ENCODE peak calls at places on chromosomes 2 and 18, in eight cellular contexts. One of them, this sample, is unnamed.

GRCh38 chr2:219042750-219043149 is 1.4 kb upstream of the CFAP65 start:
- DNase-seq in astrocyte of the spinal cord: no peak
- DNase-seq in fibroblast of lung: no peak
- DNase-seq in NCI-H1105: no peak
- DNase-seq in MV-4-11: no peak
- DNase-seq in foreskin fibroblast: no peak
- DNase-seq in NCI-H1092 treated with DMSO at 0.1 percent for 48 hours: no peak
- DNase-seq in EL: no peak
- DNase-seq in this sample: no peak

GRCh38 chr2:27730249-27730648 is 41.3 kb upstream of the MRPL33 start:
- DNase-seq in astrocyte of the spinal cord: no peak
- DNase-seq in fibroblast of lung: no peak
- DNase-seq in NCI-H1105: no peak
- DNase-seq in MV-4-11: no peak
- DNase-seq in foreskin fibroblast: no peak
- DNase-seq in NCI-H1092 treated with DMSO at 0.1 percent for 48 hours: no peak
- DNase-seq in EL: no peak
- DNase-seq in this sample: no peak

GRCh38 chr2:168528469-168528868 is 72.4 kb downstream of the CERS6 start:
- DNase-seq in astrocyte of the spinal cord: no peak
- DNase-seq in fibroblast of lung: peak; percentile 59
- DNase-seq in NCI-H1105: no peak
- DNase-seq in MV-4-11: no peak
- DNase-seq in foreskin fibroblast: peak; percentile 57
- DNase-seq in NCI-H1092 treated with DMSO at 0.1 percent for 48 hours: no peak
- DNase-seq in EL: peak; percentile 48
- DNase-seq in this sample: no peak

GRCh38 chr2:179909845-179910734 is 48.7 kb upstream of the ZNF385B start:
- DNase-seq in astrocyte of the spinal cord: no peak
- DNase-seq in fibroblast of lung: no peak
- DNase-seq in NCI-H1105: no peak
- DNase-seq in MV-4-11: no peak
- DNase-seq in foreskin fibroblast: no peak
- DNase-seq in NCI-H1092 treated with DMSO at 0.1 percent for 48 hours: no peak
- DNase-seq in EL: no peak
- DNase-seq in this sample: peak; percentile 13

GRCh38 chr2:224357098-224357901 is 44.6 kb downstream of the FAM124B start:
- DNase-seq in astrocyte of the spinal cord: peak; percentile 64
- DNase-seq in fibroblast of lung: peak; percentile 73
- DNase-seq in NCI-H1105: peak; percentile 29
- DNase-seq in MV-4-11: peak; percentile 69
- DNase-seq in foreskin fibroblast: peak; percentile 80
- DNase-seq in NCI-H1092 treated with DMSO at 0.1 percent for 48 hours: peak; percentile 23
- DNase-seq in EL: peak; percentile 56
- DNase-seq in this sample: peak; percentile 32

GRCh38 chr2:186862869-186863709 is 14.1 kb upstream of the ZSWIM2 start:
- DNase-seq in astrocyte of the spinal cord: peak; percentile 41
- DNase-seq in fibroblast of lung: peak; percentile 72
- DNase-seq in NCI-H1105: peak; percentile 12
- DNase-seq in MV-4-11: peak; percentile 11
- DNase-seq in foreskin fibroblast: peak; percentile 67
- DNase-seq in NCI-H1092 treated with DMSO at 0.1 percent for 48 hours: peak; percentile 17
- DNase-seq in EL: peak; percentile 46
- DNase-seq in this sample: no peak

GRCh38 chr2:20304411-20304810 is 46.2 kb downstream of the PUM2 start:
- DNase-seq in astrocyte of the spinal cord: peak; percentile 56
- DNase-seq in fibroblast of lung: peak; percentile 77
- DNase-seq in NCI-H1105: no peak
- DNase-seq in MV-4-11: no peak
- DNase-seq in foreskin fibroblast: peak; percentile 63
- DNase-seq in NCI-H1092 treated with DMSO at 0.1 percent for 48 hours: no peak
- DNase-seq in EL: peak; percentile 86
- DNase-seq in this sample: no peak

GRCh38 chr2:14756981-14757657 is 124.6 kb downstream of the LRATD1 start:
- DNase-seq in astrocyte of the spinal cord: peak; percentile 81
- DNase-seq in fibroblast of lung: peak; percentile 85
- DNase-seq in NCI-H1105: no peak
- DNase-seq in MV-4-11: peak; percentile 95
- DNase-seq in foreskin fibroblast: peak; percentile 85
- DNase-seq in NCI-H1092 treated with DMSO at 0.1 percent for 48 hours: no peak
- DNase-seq in EL: peak; percentile 85
- DNase-seq in this sample: no peak

GRCh38 chr2:54675738-54676137 is 47.7 kb upstream of the EML6 start:
- DNase-seq in astrocyte of the spinal cord: no peak
- DNase-seq in fibroblast of lung: no peak
- DNase-seq in NCI-H1105: no peak
- DNase-seq in MV-4-11: no peak
- DNase-seq in foreskin fibroblast: no peak
- DNase-seq in NCI-H1092 treated with DMSO at 0.1 percent for 48 hours: no peak
- DNase-seq in EL: no peak
- DNase-seq in this sample: no peak

GRCh38 chr18:40259073-40259472 is 1696.0 kb upstream of the PIK3C3 start:
- DNase-seq in astrocyte of the spinal cord: no peak
- DNase-seq in fibroblast of lung: peak; percentile 93
- DNase-seq in NCI-H1105: no peak
- DNase-seq in MV-4-11: no peak
- DNase-seq in foreskin fibroblast: peak; percentile 7
- DNase-seq in NCI-H1092 treated with DMSO at 0.1 percent for 48 hours: no peak
- DNase-seq in EL: no peak
- DNase-seq in this sample: no peak

GRCh38 chr2:38099096-38099997 is 23.4 kb upstream of the CYP1B1 start:
- DNase-seq in astrocyte of the spinal cord: no peak
- DNase-seq in fibroblast of lung: no peak
- DNase-seq in NCI-H1105: no peak
- DNase-seq in MV-4-11: no peak
- DNase-seq in foreskin fibroblast: no peak
- DNase-seq in NCI-H1092 treated with DMSO at 0.1 percent for 48 hours: no peak
- DNase-seq in EL: no peak
- DNase-seq in this sample: no peak

GRCh38 chr18:2587788-2588187 is 16.4 kb downstream of the NDC80 start:
- DNase-seq in astrocyte of the spinal cord: no peak
- DNase-seq in fibroblast of lung: no peak
- DNase-seq in NCI-H1105: no peak
- DNase-seq in MV-4-11: no peak
- DNase-seq in foreskin fibroblast: no peak
- DNase-seq in NCI-H1092 treated with DMSO at 0.1 percent for 48 hours: no peak
- DNase-seq in EL: no peak
- DNase-seq in this sample: no peak

GRCh38 chr2:174763793-174764179 is 486 bp downstream of the CHRNA1 start:
- DNase-seq in astrocyte of the spinal cord: no peak
- DNase-seq in fibroblast of lung: no peak
- DNase-seq in NCI-H1105: no peak
- DNase-seq in MV-4-11: no peak
- DNase-seq in foreskin fibroblast: no peak
- DNase-seq in NCI-H1092 treated with DMSO at 0.1 percent for 48 hours: no peak
- DNase-seq in EL: no peak
- DNase-seq in this sample: no peak

GRCh38 chr2:188623995-188624643 is 332.4 kb downstream of the GULP1 start:
- DNase-seq in astrocyte of the spinal cord: peak; percentile 86
- DNase-seq in fibroblast of lung: peak; percentile 52
- DNase-seq in NCI-H1105: no peak
- DNase-seq in MV-4-11: no peak
- DNase-seq in foreskin fibroblast: peak; percentile 72
- DNase-seq in NCI-H1092 treated with DMSO at 0.1 percent for 48 hours: no peak
- DNase-seq in EL: peak; percentile 12
- DNase-seq in this sample: no peak

This sample was measured in D721Med.